ENCODE peak calls at places on chromosome 13, in five cellular contexts. One of them, this sample, is unnamed.

GRCh38 chr13:97026759-97027555 is 32.7 kb upstream of the OXGR1 start:
- DNase-seq in GM23248: peak; percentile 52
- DNase-seq in neuronal stem cell: no peak
- DNase-seq in mesendoderm: no peak
- DNase-seq in SIG-M5: no peak
- DNase-seq in this sample: peak; percentile 37

GRCh38 chr13:34419025-34419424 is 523.0 kb upstream of the NBEA start:
- DNase-seq in mesendoderm: no peak
- DNase-seq in neuronal stem cell: no peak
- DNase-seq in SIG-M5: no peak
- DNase-seq in GM23248: no peak
- DNase-seq in this sample: no peak

GRCh38 chr13:113403255-113404104 is 39.5 kb upstream of the GRTP1 start:
- DNase-seq in GM23248: no peak
- DNase-seq in neuronal stem cell: no peak
- DNase-seq in mesendoderm: no peak
- DNase-seq in SIG-M5: no peak
- DNase-seq in this sample: no peak

GRCh38 chr13:101785858-101786257 is 333.4 kb downstream of the ITGBL1 start:
- DNase-seq in GM23248: peak; percentile 38
- DNase-seq in SIG-M5: no peak
- DNase-seq in neuronal stem cell: peak; percentile 5
- DNase-seq in mesendoderm: peak; percentile 82
- DNase-seq in this sample: no peak

GRCh38 chr13:98567140-98567539 is 9.8 kb downstream of the STK24 start:
- DNase-seq in neuronal stem cell: no peak
- DNase-seq in GM23248: no peak
- DNase-seq in SIG-M5: no peak
- DNase-seq in mesendoderm: no peak
- DNase-seq in this sample: no peak

GRCh38 chr13:94706854-94707399 is 5.4 kb downstream of the SOX21 start:
- DNase-seq in GM23248: no peak
- DNase-seq in neuronal stem cell: peak; percentile 97
- DNase-seq in mesendoderm: no peak
- DNase-seq in SIG-M5: no peak
- DNase-seq in this sample: no peak

GRCh38 chr13:32228330-32229041 is 86.7 kb downstream of the ZAR1L start:
- DNase-seq in SIG-M5: no peak
- DNase-seq in GM23248: peak; percentile 59
- DNase-seq in neuronal stem cell: no peak
- DNase-seq in mesendoderm: peak; percentile 73
- DNase-seq in this sample: peak; percentile 56

GRCh38 chr13:30422056-30422914 is at the start of gene UBE2L5:
- DNase-seq in mesendoderm: peak; percentile 87
- DNase-seq in GM23248: peak; percentile 88
- DNase-seq in SIG-M5: no peak
- DNase-seq in neuronal stem cell: peak; percentile 66
- DNase-seq in this sample: peak; percentile 71